ENCODE peak calls at places on chromosome 1, in four cellular contexts. One of them, this sample, is unnamed.

GRCh38 chr1:12450831-12451559 is 167.0 kb downstream of the DHRS3 start:
- DNase-seq in K562: no peak
- DNase-seq in HEK293T: no peak
- DNase-seq in HepG2: no peak
- DNase-seq in this sample: no peak

GRCh38 chr1:51615780-51616291 is 1.1 kb upstream of the OSBPL9 start:
- DNase-seq in HepG2: no peak
- DNase-seq in K562: no peak
- DNase-seq in HEK293T: no peak
- DNase-seq in this sample: no peak

GRCh38 chr1:99992044-99992722 is 22.4 kb downstream of the SLC35A3 start:
- DNase-seq in K562: no peak
- DNase-seq in HEK293T: no peak
- DNase-seq in HepG2: no peak
- DNase-seq in this sample: no peak

GRCh38 chr1:34930702-34931071 is 1.2 kb upstream of the DLGAP3 start:
- DNase-seq in HEK293T: no peak
- DNase-seq in HepG2: no peak
- DNase-seq in K562: no peak
- DNase-seq in this sample: no peak

GRCh38 chr1:206826409-206826808 is 39.0 kb upstream of the IL20 start:
- DNase-seq in HepG2: no peak
- DNase-seq in HEK293T: no peak
- DNase-seq in K562: no peak
- DNase-seq in this sample: no peak

GRCh38 chr1:224759570-224760562 is 143.7 kb downstream of the CNIH3 start:
- DNase-seq in HEK293T: no peak
- DNase-seq in K562: no peak
- DNase-seq in HepG2: no peak
- DNase-seq in this sample: no peak

GRCh38 chr1:6497215-6497866 is 5.9 kb upstream of the PLEKHG5 start:
- DNase-seq in K562: peak
- DNase-seq in HEK293T: peak
- DNase-seq in HepG2: no peak
- DNase-seq in this sample: peak

GRCh38 chr1:153610334-153611023 is 2.5 kb downstream of the S100A16 start:
- DNase-seq in K562: no peak
- DNase-seq in HEK293T: no peak
- DNase-seq in HepG2: no peak
- DNase-seq in this sample: no peak

GRCh38 chr1:108561731-108562326 is 1.9 kb downstream of the EEIG2 start:
- DNase-seq in HEK293T: peak
- DNase-seq in HepG2: peak
- DNase-seq in K562: peak
- DNase-seq in this sample: peak

GRCh38 chr1:241985787-241986186 is 13.1 kb downstream of the MAP1LC3C start:
- DNase-seq in HEK293T: peak
- DNase-seq in K562: peak
- DNase-seq in HepG2: peak
- DNase-seq in this sample: peak

GRCh38 chr1:178354816-178355215 is 141.9 kb downstream of the CLEC20A start:
- DNase-seq in HEK293T: no peak
- DNase-seq in HepG2: no peak
- DNase-seq in K562: no peak
- DNase-seq in this sample: no peak

GRCh38 chr1:233113009-233113712 is 162.8 kb downstream of the NTPCR start:
- DNase-seq in K562: peak
- DNase-seq in HEK293T: peak
- DNase-seq in HepG2: peak
- DNase-seq in this sample: no peak

GRCh38 chr1:233114860-233115259 is 164.4 kb downstream of the NTPCR start:
- DNase-seq in HEK293T: no peak
- DNase-seq in K562: peak
- DNase-seq in HepG2: no peak
- DNase-seq in this sample: no peak

GRCh38 chr1:233112184-233113008 is 162.0 kb downstream of the NTPCR start:
- DNase-seq in HEK293T: no peak
- DNase-seq in HepG2: no peak
- DNase-seq in K562: no peak
- DNase-seq in this sample: no peak

GRCh38 chr1:233113713-233114028 is 163.3 kb downstream of the NTPCR start:
- DNase-seq in K562: no peak
- DNase-seq in HepG2: no peak
- DNase-seq in HEK293T: no peak
- DNase-seq in this sample: peak

DNA sequence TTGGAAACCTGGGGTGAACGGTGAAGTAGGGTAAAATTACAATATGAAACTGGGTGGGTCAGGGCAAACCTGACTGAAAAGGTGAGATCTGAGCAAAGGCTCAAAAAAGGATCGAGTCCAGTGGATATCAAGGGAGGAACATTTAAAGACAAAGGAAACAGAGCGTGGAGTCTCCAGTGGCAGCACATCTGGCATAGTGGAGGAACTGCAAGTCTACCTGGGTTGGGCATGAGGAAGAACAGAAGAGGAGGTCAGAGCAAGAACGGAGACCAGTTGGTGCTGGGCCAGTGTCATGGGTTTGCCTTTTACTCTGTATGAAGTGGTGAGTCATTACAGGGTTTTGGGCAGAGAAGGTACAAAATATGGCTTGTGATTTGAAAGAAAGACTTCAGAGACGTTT is 163.7 kb downstream of the NTPCR start:
- DNase-seq in HEK293T: no peak
- DNase-seq in K562: peak
- DNase-seq in HepG2: no peak
- DNase-seq in this sample: no peak
- TF ChIP-seq ELF4 in HEK293T: no peak
- TF ChIP-seq ELF4 in K562: no peak
- TF ChIP-seq ELF4 in HepG2: no peak
- TF ChIP-seq ELF4 in this sample: no peak

GRCh38 chr1:10625076-10625475 is 150.3 kb downstream of the PEX14 start:
- DNase-seq in HepG2: no peak
- DNase-seq in HEK293T: no peak
- DNase-seq in K562: no peak
- DNase-seq in this sample: peak
- TF ChIP-seq ELF4 in HepG2: no peak
- TF ChIP-seq ELF4 in HEK293T: no peak
- TF ChIP-seq ELF4 in K562: no peak
- TF ChIP-seq ELF4 in this sample: no peak

GRCh38 chr1:227938276-227938675 is 9.5 kb downstream of the WNT9A start:
- DNase-seq in HEK293T: no peak
- DNase-seq in K562: no peak
- DNase-seq in HepG2: no peak
- DNase-seq in this sample: no peak

GRCh38 chr1:227937531-227938145 is 10.1 kb downstream of the WNT9A start:
- DNase-seq in HepG2: no peak
- DNase-seq in HEK293T: no peak
- DNase-seq in K562: no peak
- DNase-seq in this sample: no peak

GRCh38 chr1:227940791-227941241 is 6.9 kb downstream of the WNT9A start:
- DNase-seq in HepG2: no peak
- DNase-seq in K562: no peak
- DNase-seq in HEK293T: no peak
- DNase-seq in this sample: no peak

GRCh38 chr1:227939791-227940771 is 7.7 kb downstream of the WNT9A start:
- DNase-seq in K562: no peak
- DNase-seq in HepG2: no peak
- DNase-seq in HEK293T: no peak
- DNase-seq in this sample: no peak

GRCh38 chr1:227938911-227939790 is 8.6 kb downstream of the WNT9A start:
- DNase-seq in K562: no peak
- DNase-seq in HEK293T: no peak
- DNase-seq in HepG2: no peak
- DNase-seq in this sample: no peak
- TF ChIP-seq ELF4 in K562: no peak
- TF ChIP-seq ELF4 in HEK293T: no peak
- TF ChIP-seq ELF4 in HepG2: no peak
- TF ChIP-seq ELF4 in this sample: no peak

DNA sequence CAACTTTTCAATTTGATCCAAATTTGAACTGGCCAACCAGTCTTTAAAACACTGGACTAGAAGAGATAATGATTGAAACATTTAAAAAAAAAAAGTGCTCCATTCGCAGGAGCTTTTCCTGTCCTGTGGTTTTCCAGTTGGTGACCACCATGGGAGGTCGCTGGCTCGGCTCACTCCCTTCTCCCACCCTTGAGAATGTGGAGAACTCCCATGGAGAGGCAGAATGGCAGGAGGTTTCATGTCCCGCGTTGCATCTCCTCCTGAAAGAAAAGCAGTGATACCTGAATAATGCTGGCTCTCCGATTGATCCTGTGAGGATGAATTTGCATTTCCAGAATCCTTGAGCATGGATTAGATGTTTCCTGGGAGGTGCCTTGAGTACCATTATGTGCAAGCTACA is 16.5 kb upstream of the MPZL1 start:
- DNase-seq in K562: no peak
- DNase-seq in HEK293T: no peak
- DNase-seq in HepG2: no peak
- DNase-seq in this sample: peak
- TF ChIP-seq ELF4 in K562: no peak
- TF ChIP-seq ELF4 in HEK293T: no peak
- TF ChIP-seq ELF4 in HepG2: no peak
- TF ChIP-seq ELF4 in this sample: no peak

DNA sequence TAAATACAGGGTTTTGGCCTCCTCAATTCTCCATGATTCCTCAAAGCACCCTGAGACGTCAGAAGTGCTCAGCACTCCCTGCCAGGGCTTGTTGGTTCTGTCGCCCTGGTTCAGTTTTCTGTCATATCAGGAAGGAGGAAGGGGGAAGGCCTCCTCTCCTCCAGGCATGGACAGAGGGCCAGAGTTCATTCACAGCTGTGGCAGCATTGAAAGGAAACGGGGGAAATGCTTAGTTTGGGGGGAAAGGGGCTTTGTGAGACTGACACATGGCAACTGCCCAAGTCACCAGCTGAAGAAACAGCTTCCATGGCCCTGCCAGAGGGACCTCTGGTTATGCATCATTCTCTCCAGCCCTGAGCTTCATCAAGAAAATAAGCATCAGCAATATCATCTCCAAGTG is 103.4 kb upstream of the SLC25A33 start:
- DNase-seq in HepG2: no peak
- DNase-seq in HEK293T: no peak
- DNase-seq in K562: no peak
- DNase-seq in this sample: no peak
- TF ChIP-seq ELF4 in HepG2: no peak
- TF ChIP-seq ELF4 in HEK293T: no peak
- TF ChIP-seq ELF4 in K562: no peak
- TF ChIP-seq ELF4 in this sample: no peak

This sample was measured in WTC11.